ENCODE peak calls at places on chromosome X, in ten cellular contexts. N, S, X, O, V, H, L, P, M and B are unnamed samples.

GRCh38 chrX:45801554-45801953 is 600.9 kb upstream of the DIPK2B start:
- DNase-seq in X (no peak), N (peak; percentile 62), S (no peak), V (no peak), O (no peak), L (peak; percentile 15), P (no peak), H (peak; percentile 34), M (no peak), B (no peak)

GRCh38 chrX:132071260-132071659 is 48.2 kb downstream of the STK26 start:
- DNase-seq in H (no peak), M (no peak), P (no peak), S (no peak), O (no peak), L (no peak), X (no peak), V (no peak), N (peak; percentile 11), B (no peak)

GRCh38 chrX:9677098-9677739 is 88.4 kb downstream of the GPR143 start:
- DNase-seq in O (peak; percentile 25), L (no peak), H (peak; percentile 64), V (no peak), M (no peak), N (no peak), P (no peak), X (peak; percentile 37), S (no peak), B (no peak)

GRCh38 chrX:146243071-146243470 is 425.4 kb downstream of the SLITRK2 start:
- DNase-seq in H (no peak), S (no peak), V (no peak), O (no peak), L (no peak), N (no peak), X (no peak), P (no peak), M (no peak), B (no peak)

GRCh38 chrX:129726307-129727111 is 12.3 kb upstream of the XPNPEP2 start:
- DNase-seq in M (peak; percentile 28), L (peak; percentile 61), V (peak; percentile 68), H (peak; percentile 69), S (peak; percentile 33), X (peak; percentile 65), O (peak; percentile 35), P (peak; percentile 58), N (peak; percentile 63), B (no peak)

GRCh38 chrX:11478036-11478435 is 184.8 kb downstream of the AMELX start:
- DNase-seq in M (no peak), L (no peak), X (no peak), S (no peak), N (no peak), V (no peak), O (no peak), H (no peak), P (no peak), B (no peak)

GRCh38 chrX:64230123-64230970 is at the start of gene ASB12:
- DNase-seq in X (no peak), L (no peak), P (no peak), N (no peak), V (no peak), O (no peak), M (no peak), H (no peak), S (no peak), B (no peak)

GRCh38 chrX:108735680-108736508 is 469 bp downstream of the IRS4 start:
- DNase-seq in O (no peak), L (no peak), N (peak; percentile 10), M (no peak), H (no peak), X (no peak), P (no peak), S (no peak), V (no peak), B (no peak)

GRCh38 chrX:19987856-19988255 is 3.0 kb downstream of the BCLAF3 start:
- DNase-seq in H (no peak), V (no peak), L (no peak), S (no peak), P (no peak), N (no peak), O (no peak), X (no peak), M (no peak), B (no peak)

GRCh38 chrX:19991350-19991718 is 473 bp upstream of the BCLAF3 start:
- DNase-seq in S (no peak), P (no peak), H (no peak), L (no peak), M (no peak), V (no peak), X (no peak), O (no peak), N (no peak), B (no peak)

GRCh38 chrX:19990519-19991349 is at the start of gene BCLAF3:
- DNase-seq in H (peak; percentile 79), P (peak; percentile 90), X (peak; percentile 90), M (peak; percentile 64), V (peak; percentile 95), S (peak; percentile 79), L (peak; percentile 91), N (peak; percentile 90), O (peak; percentile 81), B (no peak)

GRCh38 chrX:19986531-19986930 is 4.3 kb downstream of the BCLAF3 start:
- DNase-seq in M (no peak), X (no peak), N (no peak), S (no peak), P (no peak), L (no peak), H (no peak), V (no peak), O (no peak), B (no peak)

DNA sequence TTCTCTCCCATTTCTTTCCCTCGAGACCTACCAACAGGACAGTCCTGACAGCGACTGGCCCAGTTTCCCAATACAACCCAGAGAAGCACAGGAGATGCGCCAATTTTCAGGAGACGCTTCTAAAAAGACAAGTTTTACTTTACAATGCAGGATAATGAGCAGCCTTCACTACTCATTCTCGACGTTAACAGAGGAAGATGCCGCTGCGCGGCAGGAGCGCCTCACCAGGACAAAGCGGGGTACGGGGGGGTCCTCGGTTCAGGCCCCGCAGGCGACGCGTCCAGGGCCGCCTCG is 689 bp downstream of the BCLAF3 start:
- DNase-seq in X (no peak), H (no peak), S (no peak), P (no peak), L (no peak), O (no peak), N (no peak), V (no peak), M (no peak), B (no peak)
- H3K27ac ChIP-seq in X (peak overlapping the region; percentile 83), H (peak overlapping the region; percentile 40), S (peak overlapping the region; percentile 83), P (peak overlapping the region; percentile 75), L (no peak overlapping the region), O (peak overlapping the region; percentile 79), N (peak overlapping the region; percentile 97), V (peak overlapping the region; percentile 80), M (peak overlapping the region; percentile 26), B (peak overlapping the region; percentile 83)

GRCh38 chrX:50704987-50705386 is 109.0 kb downstream of the SHROOM4 start:
- DNase-seq in S (no peak), O (no peak), V (no peak), X (no peak), H (no peak), N (no peak), L (no peak), M (no peak), P (no peak), B (no peak)

GRCh38 chrX:50711907-50712306 is 102.1 kb downstream of the SHROOM4 start:
- DNase-seq in H (no peak), S (no peak), N (no peak), P (no peak), X (no peak), O (no peak), M (no peak), V (no peak), L (no peak), B (no peak)

GRCh38 chrX:50704360-50704759 is 109.6 kb downstream of the SHROOM4 start:
- DNase-seq in O (no peak), H (peak; percentile 33), X (no peak), S (no peak), V (no peak), N (no peak), P (no peak), M (no peak), L (no peak), B (no peak)

GRCh38 chrX:50707955-50708694 is 105.9 kb downstream of the SHROOM4 start:
- DNase-seq in V (no peak), P (no peak), O (no peak), N (no peak), S (no peak), H (no peak), X (no peak), L (no peak), M (no peak), B (no peak)

GRCh38 chrX:50707376-50707775 is 106.6 kb downstream of the SHROOM4 start:
- DNase-seq in M (no peak), L (no peak), P (no peak), O (no peak), X (no peak), N (no peak), H (no peak), S (no peak), V (no peak), B (no peak)
- TF ChIP-seq POLR2A in M (no peak), L (no peak), P (no peak), O (no peak), X (no peak), N (no peak), H (no peak), S (no peak), V (no peak), B (no peak)

DNA sequence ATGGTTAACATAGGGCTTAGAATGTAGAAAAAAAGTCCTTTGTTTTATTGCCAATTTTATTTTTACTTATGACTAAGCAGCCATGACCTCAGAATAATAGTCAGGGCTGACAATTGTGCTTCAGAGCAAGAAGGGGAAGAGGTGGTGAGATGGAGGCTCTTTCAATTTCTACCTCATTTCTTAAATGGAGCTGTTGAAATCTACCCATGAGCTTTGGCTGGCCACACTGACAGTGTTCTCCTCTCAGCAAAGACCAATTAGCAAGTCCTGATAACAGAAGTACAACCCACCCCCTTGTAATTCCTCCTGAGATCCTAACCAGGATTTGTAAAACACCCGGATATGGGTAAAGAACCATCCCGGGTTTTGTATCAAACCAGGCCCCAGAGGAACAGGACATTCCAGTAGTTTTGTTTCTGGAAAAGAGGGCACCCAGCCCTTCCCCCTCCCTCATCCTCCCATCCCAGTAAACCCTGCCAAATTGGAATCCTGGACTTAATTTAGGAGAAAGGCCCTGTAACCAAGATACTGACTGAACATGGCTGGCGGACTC is at the start of gene HEPH:
- DNase-seq in O (no peak), V (no peak), P (no peak), M (no peak), S (no peak), X (no peak), H (peak; percentile 34), L (peak; percentile 79), N (no peak), B (no peak)
- H3K27ac ChIP-seq in O (no peak within 1 kb of the TSS), V (peak within 1 kb of the TSS; percentile 44), P (no peak within 1 kb of the TSS), M (no peak within 1 kb of the TSS), S (peak within 1 kb of the TSS; percentile 69), X (peak within 1 kb of the TSS; percentile 39), H (peak within 1 kb of the TSS; percentile 41), L (peak within 1 kb of the TSS; percentile 89), N (no peak within 1 kb of the TSS), B (peak within 1 kb of the TSS; percentile 7)

DNA sequence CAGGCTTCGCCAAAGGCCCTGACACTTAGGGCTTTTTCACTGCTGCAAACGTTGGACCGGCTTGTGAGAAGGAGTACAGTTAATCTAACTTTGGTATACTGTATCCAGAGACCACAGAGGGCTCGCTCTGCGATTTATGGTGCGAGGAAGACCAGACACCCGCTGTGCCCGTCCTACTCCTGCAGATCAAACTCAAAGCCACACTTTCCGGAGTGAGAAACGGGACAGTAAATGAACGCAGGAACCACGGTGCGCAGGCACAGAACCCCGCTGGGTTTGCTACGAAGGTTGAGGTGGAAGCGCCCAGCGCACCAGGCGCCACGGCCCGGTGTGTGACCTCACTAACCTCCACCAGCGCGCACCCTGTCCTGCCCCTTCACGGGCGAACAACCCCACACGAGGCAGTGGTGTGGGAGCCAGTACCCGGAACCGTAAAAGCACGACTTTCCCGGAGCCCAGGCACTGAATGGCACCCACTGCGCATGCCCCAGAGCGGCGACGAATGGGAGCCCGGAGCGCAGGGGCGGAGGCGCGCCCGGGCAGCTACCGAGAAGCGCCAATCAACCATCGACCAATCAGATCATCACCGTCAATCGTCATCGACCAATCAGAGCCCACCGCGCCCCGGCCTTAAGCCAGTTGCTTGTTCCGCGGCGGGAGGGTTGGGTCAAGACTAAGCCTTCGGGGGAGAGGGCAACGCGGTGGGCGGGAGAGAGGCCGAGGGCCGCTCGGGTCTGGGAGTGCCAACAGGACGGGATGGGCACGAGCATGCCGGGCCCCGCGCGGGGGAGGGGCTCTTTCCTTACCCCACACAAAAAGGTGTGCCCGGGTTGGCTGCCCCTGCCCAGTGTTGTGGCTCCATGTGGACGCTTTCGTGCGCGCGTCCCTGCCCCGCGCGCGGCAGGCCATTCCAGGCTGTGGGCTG is 21.3 kb upstream of the WDR45 start:
- DNase-seq in N (peak; percentile 97), H (peak; percentile 89), M (peak; percentile 85), X (peak; percentile 92), O (peak; percentile 86), P (peak; percentile 92), V (peak; percentile 93), S (peak; percentile 81), L (peak; percentile 97), B (no peak)
- TF ChIP-seq POLR2A in N (peak; percentile 84), H (no peak), M (no peak), X (no peak), O (peak; percentile 38), P (peak; percentile 51), V (peak; percentile 62), S (no peak), L (peak; percentile 89), B (no peak)